ENCODE peak calls at places on chromosomes 5 and 9, in nine cellular contexts. L, A, T, P, R, U, Y, V and O are unnamed samples.

GRCh38 chr5:98905857-98906688 is 22.7 kb downstream of the CHD1 start:
- DNase-seq in L (no peak), U (no peak), A (peak; percentile 72), V (no peak), P (no peak), R (no peak), T (no peak), Y (peak; percentile 56), O (no peak)

GRCh38 chr5:88660326-88660946 is 222.5 kb downstream of the MEF2C start:
- DNase-seq in R (peak; percentile 8), Y (no peak), P (no peak), L (peak; percentile 47), U (no peak), V (no peak), A (peak; percentile 73), T (no peak), O (no peak)

GRCh38 chr5:126526493-126526892 is 68.5 kb downstream of the ALDH7A1 start:
- DNase-seq in T (no peak), A (no peak), Y (no peak), P (no peak), L (no peak), R (no peak), V (no peak), U (no peak), O (no peak)

GRCh38 chr9:19649672-19650071 is 139.2 kb downstream of the SLC24A2 start:
- DNase-seq in V (no peak), L (no peak), T (no peak), R (no peak), A (no peak), P (no peak), U (no peak), Y (no peak), O (no peak)

GRCh38 chr5:90866333-90866732 is 307.7 kb downstream of the ADGRV1 start:
- DNase-seq in U (no peak), P (no peak), T (no peak), R (peak; percentile 27), L (no peak), A (peak; percentile 68), Y (peak; percentile 18), V (no peak), O (no peak)

GRCh38 chr5:69450116-69450515 is 35.2 kb downstream of the MARVELD2 start:
- DNase-seq in V (no peak), P (no peak), R (peak; percentile 42), Y (no peak), L (no peak), T (no peak), A (no peak), U (no peak), O (no peak)

GRCh38 chr5:135241536-135241935 is 157.5 kb downstream of the MACROH2A1 start:
- DNase-seq in T (no peak), P (no peak), R (no peak), A (no peak), Y (no peak), U (no peak), V (peak; percentile 11), L (no peak), O (no peak)

GRCh38 chr5:24923400-24923799 is 278.6 kb upstream of the CDH10 start:
- DNase-seq in A (peak; percentile 24), V (no peak), P (no peak), U (no peak), L (no peak), Y (no peak), T (no peak), R (no peak), O (no peak)

GRCh38 chr5:139806726-139807646 is 11.4 kb downstream of the PSD2 start:
- DNase-seq in A (no peak), V (no peak), U (no peak), Y (no peak), P (no peak), L (no peak), R (no peak), T (no peak), O (peak; percentile 19)

GRCh38 chr5:13595978-13596377 is 348.5 kb downstream of the DNAH5 start:
- DNase-seq in Y (no peak), P (no peak), U (no peak), T (no peak), R (no peak), A (no peak), V (no peak), L (no peak), O (no peak)

GRCh38 chr5:6715271-6715670 is 2.0 kb downstream of the TENT4A start:
- DNase-seq in U (no peak), P (no peak), A (no peak), V (no peak), L (no peak), T (no peak), R (no peak), Y (no peak), O (no peak)

GRCh38 chr9:37706290-37706689 is 47.3 kb upstream of the TRMT10B start:
- DNase-seq in V (no peak), A (no peak), R (no peak), P (no peak), U (no peak), T (no peak), Y (no peak), L (no peak), O (no peak)

DNA sequence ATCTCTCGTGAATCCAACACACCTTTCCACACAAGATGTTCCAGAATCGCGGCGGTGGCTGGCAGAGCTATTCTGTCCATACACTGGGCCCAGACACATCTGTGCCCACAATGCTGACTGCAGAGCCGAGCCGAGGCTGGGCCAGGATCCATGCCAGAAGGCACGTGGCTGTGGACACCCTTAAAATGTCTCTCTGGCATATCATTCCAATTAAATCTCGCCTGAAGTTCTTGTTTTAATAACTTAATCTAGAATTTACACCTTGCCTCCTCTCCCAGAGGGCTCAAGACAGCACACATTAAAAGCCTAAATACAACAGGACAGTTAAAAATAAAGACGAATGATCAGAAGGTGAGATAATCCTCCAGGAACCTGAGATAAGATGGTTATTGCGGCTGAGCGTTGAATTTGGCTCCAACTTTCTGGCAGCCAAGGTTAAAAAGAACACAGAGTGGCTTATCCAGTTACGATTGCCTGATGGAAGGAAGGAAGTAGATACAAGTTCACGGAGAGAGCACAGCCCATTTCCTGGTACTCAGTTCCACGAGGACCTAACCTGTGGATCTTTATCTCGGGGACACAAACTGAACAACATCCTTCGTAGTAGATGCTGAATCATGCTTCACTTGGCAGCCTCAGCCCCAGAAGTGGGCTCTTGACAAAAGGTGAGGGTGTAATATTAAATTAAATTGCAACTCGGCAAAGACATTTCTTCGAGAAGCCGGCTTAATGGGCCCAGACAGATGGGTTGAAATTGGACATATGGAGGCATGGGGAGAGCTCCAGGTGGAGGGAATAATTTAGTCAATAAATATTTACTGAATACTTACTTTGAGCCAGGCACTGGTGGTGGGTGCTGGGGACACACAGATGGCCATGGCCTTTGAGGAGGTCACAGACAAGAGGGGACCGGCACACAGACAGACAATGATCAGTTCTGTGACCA is 86.0 kb upstream of the TBC1D2 start:
- DNase-seq in R (no peak), P (no peak), T (no peak), V (no peak), L (no peak), U (no peak), A (no peak), Y (peak; percentile 92), O (no peak)
- TF ChIP-seq POLR2AphosphoS5 in R (no peak), P (no peak), T (no peak), V (no peak), L (peak; percentile 66), U (no peak), A (no peak), Y (no peak), O (peak; percentile 63)

DNA sequence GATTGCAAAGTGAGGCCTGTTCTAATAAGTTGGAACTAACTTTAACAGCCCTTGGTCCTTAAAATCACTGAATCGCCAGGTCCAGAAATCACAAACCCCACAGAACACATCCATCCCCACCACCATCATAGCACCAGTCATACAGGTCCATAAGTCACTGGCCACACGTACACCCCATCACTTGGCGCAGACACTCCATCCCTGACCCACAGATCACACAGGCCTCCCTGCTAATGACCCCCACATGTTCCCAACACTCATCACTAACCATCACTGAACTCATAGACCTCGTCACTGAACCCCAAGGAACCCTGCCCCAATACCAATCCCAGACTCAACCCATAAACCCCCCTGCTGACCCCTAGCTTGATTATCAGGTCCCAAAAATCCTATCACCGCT is 41.2 kb upstream of the ZNF300 start:
- DNase-seq in L (no peak), Y (peak; percentile 6), V (no peak), P (no peak), T (no peak), U (no peak), A (no peak), R (no peak), O (no peak)
- H3K4me3 ChIP-seq in L (peak overlapping the region; percentile 48), Y (peak overlapping the region; percentile 44), V (peak overlapping the region; percentile 46), P (peak overlapping the region; percentile 65), T (no peak overlapping the region), U (peak overlapping the region; percentile 58), A (no peak overlapping the region), R (no peak overlapping the region), O (peak overlapping the region; percentile 20)

GRCh38 chr5:43046474-43046873 is 6.4 kb upstream of the ANXA2R start:
- DNase-seq in V (no peak), T (no peak), R (no peak), Y (no peak), P (no peak), A (no peak), L (no peak), U (no peak), O (no peak)

GRCh38 chr5:43051668-43052067 is 11.5 kb upstream of the ANXA2R start:
- DNase-seq in A (no peak), Y (no peak), R (no peak), T (no peak), L (no peak), U (no peak), P (no peak), V (no peak), O (no peak)

GRCh38 chr5:43045236-43045635 is 5.1 kb upstream of the ANXA2R start:
- DNase-seq in A (peak; percentile 62), P (no peak), L (no peak), V (no peak), R (no peak), Y (no peak), U (no peak), T (no peak), O (no peak)

GRCh38 chr5:43049216-43049615 is 9.1 kb upstream of the ANXA2R start:
- DNase-seq in Y (no peak), L (no peak), U (no peak), T (no peak), R (no peak), A (no peak), V (no peak), P (no peak), O (no peak)

GRCh38 chr5:43050384-43050783 is 10.3 kb upstream of the ANXA2R start:
- DNase-seq in A (no peak), V (no peak), U (no peak), L (no peak), P (no peak), Y (no peak), T (no peak), R (no peak), O (no peak)
- H3K4me1 ChIP-seq in A (peaks cover 5% of the 10 kb centered on the region), V (no peaks in the 10 kb centered on the region), U (peaks cover under 1% of the 10 kb centered on the region), L (no peaks in the 10 kb centered on the region), P (no peaks in the 10 kb centered on the region), Y (no peaks in the 10 kb centered on the region), T (no peaks in the 10 kb centered on the region), R (no peaks in the 10 kb centered on the region), O (no peaks in the 10 kb centered on the region)

DNA sequence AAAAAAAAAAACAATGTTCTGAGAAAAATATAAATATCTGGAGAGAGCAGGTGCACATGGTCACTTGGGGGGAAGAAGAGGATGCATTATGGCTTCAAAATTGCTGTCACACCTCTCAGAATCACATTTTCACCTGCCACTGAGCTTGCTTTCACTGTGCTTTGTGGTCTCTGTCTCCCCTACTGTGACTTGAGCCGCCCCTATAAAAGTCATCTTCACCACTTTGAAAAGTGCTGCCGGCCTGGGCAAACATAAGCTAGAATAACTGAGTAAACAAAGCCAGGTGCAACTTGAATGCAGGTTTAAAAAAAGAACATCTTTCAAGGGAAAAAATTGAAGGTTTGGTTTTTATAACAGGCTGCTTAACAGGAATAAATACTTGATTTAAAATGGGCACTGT is 368.1 kb upstream of the GRIA1 start:
- DNase-seq in Y (no peak), V (no peak), L (no peak), U (no peak), T (no peak), P (no peak), R (no peak), A (no peak), O (no peak)
- TF ChIP-seq POLR2AphosphoS5 in Y (no peak), V (no peak), L (no peak), U (no peak), T (no peak), P (no peak), R (no peak), A (no peak), O (no peak)